ENCODE peak calls at places on chromosome 9, in seven cellular contexts. T, X, R, U, Y, J and E are unnamed samples.

GRCh38 chr9:124149992-124150391 is 107.8 kb upstream of the NEK6 start:
- DNase-seq in U (no peak), J (no peak), R (no peak), Y (no peak), X (no peak), T (no peak), E (no peak)

GRCh38 chr9:2616726-2617377 is 4.7 kb upstream of the VLDLR start:
- DNase-seq in U (no peak), X (no peak), J (no peak), Y (no peak), T (no peak), R (no peak), E (no peak)

GRCh38 chr9:121301881-121302286 is 33.9 kb downstream of the GSN start:
- DNase-seq in U (no peak), Y (no peak), X (no peak), J (peak; percentile 25), R (no peak), T (no peak), E (no peak)

GRCh38 chr9:109467936-109468335 is 30.2 kb downstream of the PTPN3 start:
- DNase-seq in Y (no peak), U (no peak), R (no peak), T (no peak), X (peak; percentile 29), J (no peak), E (no peak)

GRCh38 chr9:132806723-132807421 is 71.2 kb downstream of the AK8 start:
- DNase-seq in J (no peak), T (no peak), X (no peak), Y (no peak), U (no peak), R (no peak), E (no peak)

GRCh38 chr9:118896356-118897000 is 472.8 kb downstream of the BRINP1 start:
- DNase-seq in U (no peak), R (no peak), X (no peak), J (no peak), Y (no peak), T (no peak), E (no peak)

GRCh38 chr9:120925535-120926396 is 830 bp downstream of the TRAF1 start:
- DNase-seq in Y (peak; percentile 24), U (no peak), R (no peak), J (no peak), T (no peak), X (peak; percentile 89), E (no peak)

GRCh38 chr9:93823245-93824072 is 131.7 kb downstream of the BARX1 start:
- DNase-seq in R (no peak), J (no peak), T (no peak), X (no peak), Y (no peak), U (no peak), E (no peak)

GRCh38 chr9:14372437-14373318 is 58.7 kb upstream of the NFIB start:
- DNase-seq in X (peak; percentile 73), U (no peak), R (peak; percentile 57), Y (no peak), T (peak; percentile 43), J (peak; percentile 76), E (peak; percentile 3)

GRCh38 chr9:21813575-21814473 is 11.4 kb downstream of the MTAP start:
- DNase-seq in R (peak; percentile 57), X (peak; percentile 90), U (no peak), J (peak; percentile 66), T (peak; percentile 65), Y (peak; percentile 85), E (peak; percentile 62)

GRCh38 chr9:4973902-4974301 is 11.2 kb upstream of the JAK2 start:
- DNase-seq in U (no peak), T (no peak), Y (no peak), X (no peak), R (no peak), J (no peak), E (no peak)

GRCh38 chr9:82495884-82496777 is 507.6 kb downstream of the SPATA31D1 start:
- DNase-seq in X (no peak), U (peak; percentile 33), J (no peak), R (no peak), Y (no peak), T (peak; percentile 16), E (no peak)

GRCh38 chr9:749712-750111 is 91.8 kb upstream of the DMRT1 start:
- DNase-seq in J (no peak), U (no peak), X (peak; percentile 68), T (no peak), Y (peak; percentile 26), R (no peak), E (no peak)

GRCh38 chr9:21710792-21711191 is 91.6 kb upstream of the MTAP start:
- DNase-seq in T (no peak), Y (no peak), U (no peak), J (no peak), R (no peak), X (peak; percentile 30), E (no peak)

GRCh38 chr9:112945620-112946208 is 55.0 kb upstream of the SLC46A2 start:
- DNase-seq in J (no peak), R (no peak), Y (no peak), U (peak; percentile 69), X (no peak), T (peak; percentile 20), E (no peak)
- TF ChIP-seq CTCF in J (no peak), R (no peak), Y (peak; percentile 70), U (no peak), X (peak; percentile 9), T (peak; percentile 36), E (no peak)

GRCh38 chr9:77015291-77016048 is 4.0 kb upstream of the FOXB2 start:
- DNase-seq in Y (no peak), U (no peak), J (no peak), T (no peak), X (no peak), R (no peak), E (no peak)

GRCh38 chr9:77016111-77016525 is 3.3 kb upstream of the FOXB2 start:
- DNase-seq in U (no peak), T (no peak), Y (no peak), R (no peak), J (no peak), X (no peak), E (no peak)

GRCh38 chr9:77018058-77019009 is 1.1 kb upstream of the FOXB2 start:
- DNase-seq in Y (no peak), X (no peak), R (no peak), U (no peak), J (no peak), T (no peak), E (no peak)

GRCh38 chr9:77017505-77017894 is 2.0 kb upstream of the FOXB2 start:
- DNase-seq in Y (no peak), R (no peak), T (no peak), J (no peak), U (no peak), X (no peak), E (no peak)

DNA sequence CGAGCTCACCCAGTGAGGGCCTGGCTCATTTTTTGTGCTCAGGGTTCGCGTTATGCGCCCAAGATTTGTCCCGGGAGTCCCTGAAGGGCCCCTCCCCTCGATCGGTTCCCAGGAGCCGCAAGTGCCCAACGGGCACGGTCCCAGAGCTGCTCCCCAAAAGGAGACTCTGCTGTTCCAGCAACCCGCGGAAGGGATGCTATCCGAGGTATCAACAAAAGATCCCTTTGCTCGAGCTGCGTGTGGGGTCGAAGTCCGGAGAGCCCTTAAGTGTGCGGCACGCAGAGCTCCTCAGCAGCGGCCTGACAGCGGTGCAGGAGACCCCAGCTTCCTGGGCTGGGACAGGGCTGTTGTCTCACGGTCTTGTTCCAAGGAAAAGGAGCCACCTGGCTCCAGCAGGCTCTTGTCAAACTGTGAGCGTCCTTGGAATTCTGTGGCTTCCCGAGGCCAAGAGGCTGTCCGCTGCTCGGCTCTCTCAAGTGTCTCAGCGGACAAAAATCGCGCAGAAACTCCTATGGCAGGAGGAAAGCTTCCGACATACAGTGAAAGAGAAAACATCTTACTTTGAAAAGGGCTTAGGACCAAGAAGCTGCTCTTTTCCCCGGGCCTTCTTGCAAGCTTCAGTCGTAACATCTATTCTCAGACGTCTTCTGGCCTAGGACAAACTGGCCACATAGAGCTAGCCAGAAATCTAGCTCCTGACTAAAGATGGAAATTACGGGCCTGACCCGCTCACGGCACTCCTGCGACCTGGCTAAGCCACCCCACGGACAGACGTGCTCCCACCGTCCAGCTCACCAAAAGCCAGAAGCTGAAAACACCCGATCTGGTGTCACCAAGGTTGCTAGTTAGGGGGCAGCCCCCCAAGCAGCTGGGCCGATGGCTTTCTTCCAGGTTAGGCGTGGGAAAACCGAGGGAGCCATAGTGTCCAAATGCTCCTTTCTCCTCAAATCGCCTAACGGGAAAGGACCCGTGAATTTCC is 2.6 kb upstream of the FOXB2 start:
- DNase-seq in U (no peak), J (no peak), X (no peak), Y (no peak), T (no peak), R (no peak), E (no peak)
- H3K4me3 ChIP-seq in U (no peak overlapping the region), J (no peak overlapping the region), X (no peak overlapping the region), Y (no peak overlapping the region), T (no peak overlapping the region), R (no peak overlapping the region), E (no peak overlapping the region)

GRCh38 chr9:127977877-127978647 is 2.7 kb downstream of the EEIG1 start:
- DNase-seq in T (peak; percentile 20), J (peak; percentile 79), Y (no peak), R (peak; percentile 68), U (no peak), X (peak; percentile 68), E (peak; percentile 66)
- TF ChIP-seq CTCF in T (no peak), J (no peak), Y (peak; percentile 25), R (no peak), U (no peak), X (no peak), E (peak; percentile 28)

GRCh38 chr9:89425024-89425805 is 72.7 kb downstream of the SEMA4D start:
- DNase-seq in Y (no peak), X (peak; percentile 9), T (no peak), R (no peak), U (no peak), J (no peak), E (no peak)

GRCh38 chr9:89428222-89428761 is 69.6 kb downstream of the SEMA4D start:
- DNase-seq in U (no peak), J (no peak), R (no peak), X (no peak), T (no peak), Y (no peak), E (no peak)

GRCh38 chr9:89426389-89426961 is 71.4 kb downstream of the SEMA4D start:
- DNase-seq in R (no peak), T (no peak), Y (peak; percentile 70), X (no peak), U (no peak), J (no peak), E (no peak)

GRCh38 chr9:89427621-89428221 is 70.2 kb downstream of the SEMA4D start:
- DNase-seq in T (no peak), J (no peak), X (no peak), U (no peak), R (no peak), Y (no peak), E (no peak)

GRCh38 chr9:89425921-89426388 is 72.0 kb downstream of the SEMA4D start:
- DNase-seq in U (no peak), T (no peak), R (no peak), X (peak; percentile 66), Y (no peak), J (no peak), E (no peak)
- H3K4me3 ChIP-seq in U (no peak overlapping the region), T (no peak overlapping the region), R (no peak overlapping the region), X (no peak overlapping the region), Y (peak overlapping the region; percentile 13), J (no peak overlapping the region), E (no peak overlapping the region)

GRCh38 chr9:135485385-135485784 is 5.8 kb downstream of the PPP1R26 start:
- DNase-seq in X (no peak), U (peak; percentile 63), T (no peak), Y (no peak), R (no peak), J (no peak), E (no peak)
- TF ChIP-seq CTCF in X (no peak), U (no peak), T (no peak), Y (no peak), R (no peak), J (no peak), E (no peak)